ENCODE peak calls at places on chromosomes 1 and 21, in four cellular contexts. One of them, this sample, is unnamed.

GRCh38 chr1:195934839-195935557 is 673.2 kb downstream of the KCNT2 start:
- DNase-seq in epithelial cell of esophagus: no peak
- DNase-seq in foreskin fibroblast: peak
- DNase-seq in transverse colon: no peak
- DNase-seq in this sample: no peak

GRCh38 chr1:16212251-16212961 is at the start of gene ARHGEF19:
- DNase-seq in transverse colon: peak
- DNase-seq in foreskin fibroblast: no peak
- DNase-seq in epithelial cell of esophagus: peak
- DNase-seq in this sample: no peak

GRCh38 chr21:15543473-15543872 is 186.3 kb upstream of the USP25 start:
- DNase-seq in foreskin fibroblast: no peak
- DNase-seq in transverse colon: no peak
- DNase-seq in epithelial cell of esophagus: no peak
- DNase-seq in this sample: peak

GRCh38 chr1:9080704-9081291 is 11.4 kb upstream of the SLC2A5 start:
- DNase-seq in transverse colon: no peak
- DNase-seq in foreskin fibroblast: no peak
- DNase-seq in epithelial cell of esophagus: peak
- DNase-seq in this sample: peak

GRCh38 chr1:113216664-113217063 is 143.7 kb downstream of the LRIG2 start:
- DNase-seq in transverse colon: no peak
- DNase-seq in epithelial cell of esophagus: no peak
- DNase-seq in foreskin fibroblast: no peak
- DNase-seq in this sample: no peak

GRCh38 chr21:39454949-39455668 is 3.3 kb downstream of the SH3BGR start:
- DNase-seq in epithelial cell of esophagus: no peak
- DNase-seq in foreskin fibroblast: no peak
- DNase-seq in transverse colon: no peak
- DNase-seq in this sample: no peak

GRCh38 chr1:4931486-4931885 is 277.1 kb downstream of the AJAP1 start:
- DNase-seq in transverse colon: no peak
- DNase-seq in epithelial cell of esophagus: peak
- DNase-seq in foreskin fibroblast: no peak
- DNase-seq in this sample: no peak

GRCh38 chr1:179119466-179119865 is 37.6 kb downstream of the TOR3A start:
- DNase-seq in epithelial cell of esophagus: no peak
- DNase-seq in transverse colon: no peak
- DNase-seq in foreskin fibroblast: no peak
- DNase-seq in this sample: no peak

DNA sequence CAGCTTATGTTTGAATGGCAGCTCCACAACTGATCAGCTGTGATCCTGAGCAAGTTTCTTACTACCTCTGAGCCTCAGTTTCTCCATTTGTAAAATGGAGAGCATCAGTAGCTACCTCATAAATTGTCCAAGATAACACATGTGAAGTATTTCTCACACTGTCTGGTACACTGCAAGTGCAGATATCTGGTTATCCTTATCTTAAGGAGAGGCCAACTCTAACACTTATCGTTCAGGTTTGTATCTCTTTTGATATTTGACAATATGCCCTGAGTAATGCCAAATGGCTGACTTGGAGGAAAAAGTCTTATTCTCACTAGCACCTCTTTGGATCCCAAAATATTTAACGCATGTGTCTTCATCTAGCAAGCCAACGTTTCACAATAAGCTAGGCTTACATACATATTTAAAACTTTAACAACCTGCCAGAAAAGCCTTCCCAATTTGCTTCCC is 2.7 kb downstream of the CSRP1 start:
- DNase-seq in foreskin fibroblast: peak
- DNase-seq in epithelial cell of esophagus: no peak
- DNase-seq in transverse colon: no peak
- DNase-seq in this sample: peak
- H3K4me3 ChIP-seq in foreskin fibroblast: no peak
- H3K4me3 ChIP-seq in epithelial cell of esophagus: no peak
- H3K4me3 ChIP-seq in transverse colon: peak
- H3K4me3 ChIP-seq in this sample: peak

DNA sequence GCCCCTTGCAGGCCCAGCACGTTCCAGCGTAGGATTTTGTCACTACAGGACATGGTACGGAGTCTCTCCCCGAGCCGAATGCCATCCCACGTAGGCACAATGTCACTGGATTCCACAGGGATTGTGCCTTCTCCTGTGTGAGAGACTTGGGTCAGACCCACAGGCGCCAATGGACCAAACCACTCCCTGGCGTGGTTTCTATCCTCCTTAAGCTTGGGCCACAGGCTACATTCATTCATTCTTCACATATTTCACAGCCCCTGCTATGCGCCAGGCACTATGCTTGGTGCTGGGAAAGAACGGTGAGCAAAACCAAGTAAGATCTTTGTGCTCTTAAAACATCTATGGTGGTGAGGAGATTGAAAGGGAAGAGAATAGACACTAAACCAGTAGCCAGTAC is 18.7 kb downstream of the CHRNB2 start:
- DNase-seq in epithelial cell of esophagus: no peak
- DNase-seq in foreskin fibroblast: no peak
- DNase-seq in transverse colon: no peak
- DNase-seq in this sample: no peak
- TF ChIP-seq CTCF in epithelial cell of esophagus: no peak
- TF ChIP-seq CTCF in foreskin fibroblast: no peak
- TF ChIP-seq CTCF in transverse colon: no peak
- TF ChIP-seq CTCF in this sample: peak

GRCh38 chr1:21741206-21741605 is 41.7 kb downstream of the USP48 start:
- DNase-seq in foreskin fibroblast: no peak
- DNase-seq in transverse colon: no peak
- DNase-seq in epithelial cell of esophagus: no peak
- DNase-seq in this sample: peak

GRCh38 chr1:21736011-21736410 is 46.9 kb downstream of the USP48 start:
- DNase-seq in transverse colon: no peak
- DNase-seq in foreskin fibroblast: no peak
- DNase-seq in epithelial cell of esophagus: peak
- DNase-seq in this sample: no peak

GRCh38 chr1:21734526-21734925 is 48.4 kb downstream of the USP48 start:
- DNase-seq in epithelial cell of esophagus: peak
- DNase-seq in transverse colon: no peak
- DNase-seq in foreskin fibroblast: peak
- DNase-seq in this sample: peak

GRCh38 chr1:21732664-21733063 is 50.3 kb downstream of the USP48 start:
- DNase-seq in epithelial cell of esophagus: no peak
- DNase-seq in transverse colon: no peak
- DNase-seq in foreskin fibroblast: no peak
- DNase-seq in this sample: no peak

DNA sequence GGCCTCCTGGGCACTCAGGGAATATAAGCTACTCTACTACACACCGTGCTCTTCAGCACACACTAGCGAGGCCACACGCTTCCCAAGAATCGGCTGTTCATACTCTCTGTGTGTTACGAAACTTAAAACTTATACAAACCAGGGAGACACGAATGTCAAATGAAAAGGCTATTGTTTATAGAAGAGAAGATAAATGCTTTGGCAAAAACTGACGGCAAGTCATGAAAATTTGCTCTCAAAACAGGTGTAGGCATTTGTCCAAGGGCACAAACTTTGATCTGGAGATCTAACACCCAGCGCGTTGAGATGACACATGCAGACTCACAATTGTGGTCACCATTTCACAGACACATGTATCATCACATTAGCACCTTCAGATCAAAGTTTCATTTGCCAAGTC is 46.1 kb downstream of the USP48 start:
- DNase-seq in epithelial cell of esophagus: peak
- DNase-seq in foreskin fibroblast: no peak
- DNase-seq in transverse colon: no peak
- DNase-seq in this sample: no peak
- H3K4me3 ChIP-seq in epithelial cell of esophagus: no peak
- H3K4me3 ChIP-seq in foreskin fibroblast: no peak
- H3K4me3 ChIP-seq in transverse colon: no peak
- H3K4me3 ChIP-seq in this sample: no peak

DNA sequence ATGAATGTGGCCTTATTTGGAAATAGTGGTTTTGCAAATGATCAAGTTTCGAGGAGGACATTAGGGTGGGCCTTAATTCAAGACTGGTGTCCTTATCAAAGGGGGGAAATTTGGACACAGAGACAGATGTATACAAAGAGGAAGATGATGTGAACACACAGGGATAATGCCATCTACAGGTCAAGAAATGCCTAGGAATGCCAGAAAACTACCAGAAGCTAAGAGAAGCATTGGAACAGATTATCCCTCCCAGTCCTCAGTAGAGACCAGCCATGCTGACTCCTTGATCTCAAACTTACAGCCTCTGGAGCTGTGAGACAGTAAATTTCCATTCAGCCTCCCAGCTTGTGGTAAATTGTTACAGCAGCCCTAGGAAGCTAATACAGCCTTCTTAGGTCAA is 151.4 kb downstream of the PTGER3 start:
- DNase-seq in transverse colon: no peak
- DNase-seq in foreskin fibroblast: no peak
- DNase-seq in epithelial cell of esophagus: peak
- DNase-seq in this sample: no peak
- TF ChIP-seq CTCF in transverse colon: no peak
- TF ChIP-seq CTCF in foreskin fibroblast: peak
- TF ChIP-seq CTCF in epithelial cell of esophagus: no peak
- TF ChIP-seq CTCF in this sample: no peak

GRCh38 chr1:204073837-204074273 is 940 bp downstream of the SOX13 start:
- DNase-seq in transverse colon: no peak
- DNase-seq in epithelial cell of esophagus: peak
- DNase-seq in foreskin fibroblast: peak
- DNase-seq in this sample: peak
- H3K4me3 ChIP-seq in transverse colon: peak
- H3K4me3 ChIP-seq in epithelial cell of esophagus: peak
- H3K4me3 ChIP-seq in foreskin fibroblast: peak
- H3K4me3 ChIP-seq in this sample: peak

DNA sequence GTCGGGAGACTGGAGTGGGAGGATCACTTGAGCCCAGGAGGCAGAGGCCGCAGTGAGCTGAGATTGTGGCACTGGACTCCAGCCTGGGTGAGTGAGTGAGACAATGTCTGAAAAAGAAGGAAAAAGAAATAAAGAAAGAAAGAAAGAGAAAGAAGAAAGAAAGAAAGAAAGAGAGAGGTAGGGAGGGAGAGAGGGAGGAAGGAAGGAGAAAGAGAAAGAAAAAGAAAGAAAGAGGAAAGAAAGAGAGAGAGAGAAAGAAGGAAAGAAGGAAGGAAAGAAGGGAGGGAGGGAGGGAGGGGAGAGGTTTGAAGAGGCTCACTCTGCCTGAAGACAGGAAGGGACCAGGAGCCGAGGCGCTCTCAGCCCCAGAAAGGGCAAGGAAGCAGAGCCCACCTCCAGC is 4.8 kb upstream of the TCP10L start:
- DNase-seq in epithelial cell of esophagus: no peak
- DNase-seq in foreskin fibroblast: no peak
- DNase-seq in transverse colon: no peak
- DNase-seq in this sample: no peak
- TF ChIP-seq CTCF in epithelial cell of esophagus: no peak
- TF ChIP-seq CTCF in foreskin fibroblast: no peak
- TF ChIP-seq CTCF in transverse colon: no peak
- TF ChIP-seq CTCF in this sample: no peak

GRCh38 chr1:78375996-78376395 is 114.8 kb upstream of the PTGFR start:
- DNase-seq in transverse colon: no peak
- DNase-seq in foreskin fibroblast: peak
- DNase-seq in epithelial cell of esophagus: no peak
- DNase-seq in this sample: peak

GRCh38 chr1:78367700-78368099 is 123.1 kb upstream of the PTGFR start:
- DNase-seq in epithelial cell of esophagus: no peak
- DNase-seq in transverse colon: no peak
- DNase-seq in foreskin fibroblast: no peak
- DNase-seq in this sample: no peak

GRCh38 chr1:78369546-78369945 is 121.2 kb upstream of the PTGFR start:
- DNase-seq in foreskin fibroblast: peak
- DNase-seq in epithelial cell of esophagus: peak
- DNase-seq in transverse colon: no peak
- DNase-seq in this sample: peak

GRCh38 chr1:78370356-78370755 is 120.4 kb upstream of the PTGFR start:
- DNase-seq in transverse colon: no peak
- DNase-seq in foreskin fibroblast: peak
- DNase-seq in epithelial cell of esophagus: peak
- DNase-seq in this sample: peak

DNA sequence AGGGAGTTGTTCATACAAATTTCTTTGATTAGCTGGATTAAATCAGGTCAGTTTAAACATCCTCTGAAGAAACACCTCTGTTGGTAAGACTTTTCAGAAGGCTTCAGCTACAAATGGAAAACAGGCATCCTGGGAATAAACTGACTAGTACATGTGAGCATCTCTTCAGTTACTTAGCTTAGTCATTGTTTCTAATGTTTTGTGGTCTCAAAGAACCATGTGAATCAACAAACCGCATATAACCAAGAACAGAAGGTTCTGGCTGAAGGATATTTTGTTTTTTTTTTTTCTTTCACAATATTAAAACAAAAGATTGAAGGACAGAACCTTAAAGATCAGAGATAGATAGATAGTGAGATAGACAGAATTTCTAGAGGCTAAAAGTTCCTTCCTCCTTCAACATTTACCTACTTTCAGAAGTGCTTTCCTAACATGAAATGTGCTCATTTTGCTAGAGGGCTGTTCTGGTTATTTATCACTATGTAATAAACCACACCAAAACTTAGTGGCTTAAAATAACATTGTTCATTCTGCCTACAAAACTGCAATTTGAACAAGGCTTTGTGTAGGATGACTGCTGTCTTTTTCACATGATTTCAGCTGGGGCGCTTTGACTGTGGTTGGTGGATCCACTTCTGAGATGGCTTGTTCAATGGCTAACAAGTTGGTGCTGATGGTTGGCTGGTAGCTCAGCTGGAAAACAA is 119.8 kb upstream of the PTGFR start:
- DNase-seq in transverse colon: no peak
- DNase-seq in foreskin fibroblast: peak
- DNase-seq in epithelial cell of esophagus: peak
- DNase-seq in this sample: peak
- H3K4me3 ChIP-seq in transverse colon: no peak
- H3K4me3 ChIP-seq in foreskin fibroblast: no peak
- H3K4me3 ChIP-seq in epithelial cell of esophagus: no peak
- H3K4me3 ChIP-seq in this sample: no peak